ENCODE peak calls at places on chromosome 12, in seven cellular contexts. N, Q, C, J, X, V and T are unnamed samples.

GRCh38 chr12:48029401-48029770 is 25.1 kb upstream of the COL2A1 start:
- DNase-seq in X (no peak), C (no peak), J (no peak), N (no peak), V (no peak), Q (no peak), T (no peak)

GRCh38 chr12:101813117-101813516 is 17.6 kb downstream of the GNPTAB start:
- DNase-seq in X (no peak), N (no peak), V (no peak), C (no peak), Q (no peak), J (no peak), T (no peak)

GRCh38 chr12:126770188-126770587 is 1496.8 kb upstream of the TMEM132C start:
- DNase-seq in V (no peak), J (no peak), C (no peak), X (no peak), N (no peak), Q (no peak), T (no peak)

GRCh38 chr12:29343022-29343799 is 37.8 kb downstream of the ERGIC2 start:
- DNase-seq in N (no peak), V (no peak), X (no peak), Q (no peak), J (no peak), C (no peak), T (no peak)

GRCh38 chr12:66140726-66141125 is 10.2 kb upstream of the LLPH start:
- DNase-seq in C (no peak), J (no peak), N (no peak), X (peak), Q (no peak), V (peak), T (no peak)

GRCh38 chr12:120421701-120422100 is 16.2 kb upstream of the COX6A1 start:
- DNase-seq in V (no peak), Q (no peak), X (no peak), J (no peak), N (no peak), C (no peak), T (no peak)

GRCh38 chr12:113359133-113359938 is 949 bp downstream of the PLBD2 start:
- DNase-seq in J (no peak), V (no peak), C (no peak), N (no peak), Q (peak), X (no peak), T (peak)

GRCh38 chr12:2395352-2395977 is 342.7 kb downstream of the CACNA1C start:
- DNase-seq in X (peak), V (peak), C (no peak), Q (peak), N (peak), J (peak), T (peak)

GRCh38 chr12:57609091-57609780 is 2.0 kb upstream of the ARHGEF25 start:
- DNase-seq in V (no peak), Q (no peak), C (no peak), X (no peak), J (no peak), N (no peak), T (no peak)

GRCh38 chr12:81976661-81977060 is 217.5 kb upstream of the PPFIA2 start:
- DNase-seq in C (no peak), N (no peak), Q (no peak), X (no peak), V (no peak), J (no peak), T (no peak)

GRCh38 chr12:27524839-27525238 is 833 bp downstream of the PPFIBP1 start:
- DNase-seq in C (no peak), N (no peak), J (no peak), V (no peak), X (peak), Q (no peak), T (peak)

GRCh38 chr12:41932470-41932991 is 212.1 kb downstream of the GXYLT1 start:
- DNase-seq in N (no peak), J (peak), X (no peak), V (peak), Q (peak), C (no peak), T (no peak)

GRCh38 chr12:46214668-46215429 is 54.0 kb downstream of the SLC38A1 start:
- DNase-seq in N (no peak), X (no peak), J (no peak), V (peak), C (no peak), Q (peak), T (peak)

GRCh38 chr12:75509621-75510020 is 1.8 kb downstream of the KRR1 start:
- DNase-seq in X (no peak), N (no peak), C (no peak), V (no peak), Q (no peak), J (no peak), T (no peak)

GRCh38 chr12:98814254-98814653 is 169.2 kb downstream of the APAF1 start:
- DNase-seq in Q (no peak), X (no peak), J (no peak), C (no peak), N (no peak), V (no peak), T (no peak)

GRCh38 chr12:128259556-128260070 is 7.4 kb upstream of the TMEM132C start:
- DNase-seq in C (no peak), X (peak), Q (no peak), J (no peak), N (no peak), V (peak), T (no peak)

GRCh38 chr12:82835217-82835616 is 148.5 kb downstream of the TMTC2 start:
- DNase-seq in V (no peak), Q (no peak), J (no peak), X (no peak), N (no peak), C (no peak), T (peak)

GRCh38 chr12:11499802-11500201 is 104.4 kb upstream of the PRB2 start:
- DNase-seq in V (no peak), X (no peak), N (no peak), J (no peak), Q (no peak), C (no peak), T (no peak)

GRCh38 chr12:39365364-39366001 is 77.4 kb downstream of the KIF21A start:
- DNase-seq in V (peak), N (no peak), Q (no peak), X (no peak), C (no peak), J (no peak), T (no peak)

GRCh38 chr12:95959107-95959506 is 16.0 kb downstream of the AMDHD1 start:
- DNase-seq in C (no peak), Q (no peak), V (peak), X (peak), J (no peak), N (no peak), T (peak)

GRCh38 chr12:70691018-70691672 is 53.9 kb upstream of the PTPRB start:
- DNase-seq in J (no peak), V (no peak), N (no peak), C (no peak), X (no peak), Q (no peak), T (peak)

GRCh38 chr12:30598889-30599288 is 96.8 kb downstream of the IPO8 start:
- DNase-seq in V (no peak), N (no peak), Q (no peak), C (no peak), X (no peak), J (no peak), T (no peak)

GRCh38 chr12:93827669-93828068 is 150.5 kb downstream of the CRADD start:
- DNase-seq in V (no peak), N (no peak), J (no peak), Q (no peak), X (no peak), C (no peak), T (no peak)

GRCh38 chr12:23337213-23337612 is 612.3 kb downstream of the SOX5 start:
- DNase-seq in N (no peak), J (no peak), C (no peak), V (no peak), Q (no peak), X (no peak), T (no peak)

GRCh38 chr12:112555621-112556233 is 137.0 kb downstream of the PTPN11 start:
- DNase-seq in N (no peak), Q (no peak), J (no peak), V (no peak), C (no peak), X (peak), T (no peak)

GRCh38 chr12:65327207-65328076 is 49.0 kb downstream of the MSRB3 start:
- DNase-seq in X (no peak), V (no peak), Q (no peak), C (peak), N (no peak), J (no peak), T (peak)

GRCh38 chr12:93784339-93785086 is 107.3 kb downstream of the CRADD start:
- DNase-seq in X (peak), Q (peak), J (no peak), V (no peak), C (no peak), N (no peak), T (peak)

GRCh38 chr12:102479099-102479887 is 1.1 kb downstream of the IGF1 start:
- DNase-seq in N (no peak), C (no peak), Q (no peak), J (no peak), V (no peak), X (no peak), T (peak)

GRCh38 chr12:115623275-115623674 is 654.2 kb downstream of the MED13L start:
- DNase-seq in J (no peak), V (no peak), X (no peak), Q (no peak), N (no peak), C (no peak), T (no peak)

GRCh38 chr12:95687937-95688336 is 102.6 kb downstream of the NTN4 start:
- DNase-seq in Q (no peak), V (no peak), J (no peak), X (no peak), N (no peak), C (no peak), T (no peak)

GRCh38 chr12:117966511-117966910 is 2.3 kb downstream of the KSR2 start:
- DNase-seq in N (no peak), V (no peak), X (no peak), Q (no peak), J (no peak), C (no peak), T (no peak)
- H3K4me3 ChIP-seq in N (no peak), V (no peak), X (no peak), Q (no peak), J (no peak), C (no peak), T (no peak)

DNA sequence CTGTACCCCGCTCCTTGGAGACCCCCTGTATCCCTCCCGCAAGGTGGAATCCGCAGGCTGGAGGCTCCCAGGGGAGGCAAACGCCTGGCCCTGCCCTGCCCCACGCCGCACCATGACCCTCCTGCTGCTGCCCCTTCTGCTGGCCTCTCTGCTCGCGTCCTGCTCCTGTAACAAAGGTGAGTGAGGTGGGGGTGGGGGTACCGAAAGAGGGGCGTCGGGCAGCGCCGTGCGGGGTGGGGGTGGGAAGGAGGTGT is 293 bp downstream of the CLSTN3 start:
- DNase-seq in Q (no peak), J (no peak), V (no peak), C (no peak), X (no peak), N (no peak), T (no peak)
- TF ChIP-seq CTCF in Q (no peak), J (no peak), V (no peak), C (no peak), X (no peak), N (no peak), T (no peak)

GRCh38 chr12:10214877-10215267 is 2.2 kb downstream of the GABARAPL1 start:
- DNase-seq in C (no peak), J (no peak), X (no peak), Q (no peak), N (no peak), V (no peak), T (peak)
- H3K4me3 ChIP-seq in C (peak), J (peak), X (no peak), Q (no peak), N (no peak), V (peak), T (peak)

GRCh38 chr12:90695415-90695814 is 259.6 kb downstream of the CCER1 start:
- DNase-seq in N (no peak), C (no peak), X (no peak), J (no peak), V (no peak), Q (no peak), T (no peak)
- TF ChIP-seq CTCF in N (peak), C (peak), X (no peak), J (no peak), V (no peak), Q (no peak), T (no peak)

DNA sequence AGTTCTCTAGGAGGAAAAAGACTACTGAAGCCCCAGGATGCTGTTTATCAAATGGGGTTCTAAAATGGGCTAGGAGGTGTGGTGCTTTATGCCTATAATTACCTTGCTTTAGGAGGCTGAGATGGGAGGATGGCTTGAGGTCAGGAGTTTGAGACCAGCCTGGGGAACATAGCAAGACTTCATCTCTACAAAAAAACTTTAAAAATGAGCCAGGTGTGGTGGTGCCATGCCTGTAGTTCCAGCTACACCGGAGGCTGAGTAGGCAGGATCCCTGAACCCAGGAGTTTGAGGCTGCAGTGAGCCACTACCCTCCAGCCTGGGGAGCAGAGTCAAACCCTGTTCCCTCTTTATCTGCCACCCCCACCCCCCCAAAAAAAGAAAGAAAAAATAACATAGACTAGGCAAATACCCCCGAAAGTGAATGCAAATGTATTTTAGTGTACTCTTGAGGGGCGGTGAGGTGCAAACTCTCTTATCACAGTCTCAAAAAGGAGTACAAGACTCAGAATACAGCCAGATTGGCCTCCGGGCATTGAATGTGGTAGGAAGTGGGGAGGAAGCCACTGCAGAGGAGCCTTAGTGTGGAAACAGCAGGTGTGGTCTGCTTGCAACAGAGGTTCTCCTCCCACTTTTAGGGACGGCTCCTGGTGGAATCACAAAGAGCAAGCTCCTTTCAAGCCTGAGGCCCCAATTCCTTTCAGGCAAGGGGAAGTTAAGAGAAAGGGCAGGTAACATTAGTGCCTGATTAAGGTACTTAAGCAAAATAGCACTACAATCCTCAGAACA is 23.5 kb upstream of the SLC2A3 start:
- DNase-seq in J (no peak), N (peak), V (peak), X (no peak), C (no peak), Q (peak), T (no peak)
- H3K4me3 ChIP-seq in J (no peak), N (no peak), V (peak), X (no peak), C (no peak), Q (peak), T (no peak)

DNA sequence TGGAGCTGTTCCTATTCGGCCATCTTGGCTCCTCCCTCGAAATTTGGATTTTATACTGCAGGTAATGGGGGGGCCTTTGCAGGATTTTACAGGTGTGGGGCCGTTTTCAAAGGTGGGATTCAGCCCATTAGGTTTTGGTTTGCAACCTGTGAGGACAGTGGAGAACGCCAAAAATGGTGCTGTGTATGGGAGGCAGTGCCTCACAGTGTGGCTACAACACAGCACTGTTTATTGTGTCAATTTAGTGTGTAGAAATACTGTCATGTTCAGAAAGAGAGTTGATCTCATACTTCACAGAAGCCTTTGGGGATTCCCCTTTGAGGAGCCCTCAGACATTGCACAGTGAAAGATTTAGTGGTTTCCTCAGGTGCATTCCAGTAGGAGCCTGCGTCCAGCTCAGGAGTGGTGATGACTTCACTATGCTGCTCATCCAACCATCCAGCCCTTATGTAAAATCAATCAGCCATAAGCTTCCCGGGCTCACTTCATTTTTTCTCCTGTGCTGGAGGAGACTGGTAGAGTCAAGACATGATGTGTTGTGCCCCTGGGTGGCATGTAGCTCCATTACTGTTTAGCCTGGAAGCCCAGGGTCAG is 92.7 kb upstream of the PRMT8 start:
- DNase-seq in V (no peak), X (no peak), J (no peak), N (no peak), C (no peak), Q (no peak), T (no peak)
- TF ChIP-seq CTCF in V (no peak), X (no peak), J (no peak), N (no peak), C (no peak), Q (no peak), T (no peak)